ENCODE peak calls at places on chromosomes 13 and 19, in nine cellular contexts. D, B, L, R, E, T, V, C and X are unnamed samples.

GRCh38 chr19:389246-389934 is 19.6 kb downstream of the C2CD4C start:
- DNase-seq in R (no peak), T (no peak), C (no peak), L (peak; percentile 30), V (no peak), D (no peak), B (no peak), E (no peak), X (no peak)

GRCh38 chr13:52677823-52678222 is 25.2 kb downstream of the SUGT1 start:
- DNase-seq in R (no peak), L (no peak), D (no peak), B (peak; percentile 12), V (no peak), T (no peak), C (no peak), E (no peak), X (no peak)

GRCh38 chr13:41053384-41053826 is 7.9 kb upstream of the WBP4 start:
- DNase-seq in T (no peak), V (no peak), D (peak; percentile 49), C (peak; percentile 63), R (no peak), L (no peak), E (no peak), B (no peak), X (peak; percentile 69)

GRCh38 chr13:32947886-32948285 is 68.3 kb upstream of the KL start:
- DNase-seq in B (peak; percentile 69), D (no peak), L (no peak), C (no peak), E (no peak), V (no peak), T (no peak), R (no peak), X (no peak)

GRCh38 chr19:40503300-40503699 is 36.5 kb downstream of the SPTBN4 start:
- DNase-seq in L (no peak), E (no peak), T (no peak), C (no peak), D (no peak), V (no peak), R (no peak), B (peak; percentile 42), X (no peak)

GRCh38 chr19:49672131-49672919 is 4.7 kb upstream of the PRMT1 start:
- DNase-seq in D (peak; percentile 61), T (peak; percentile 82), B (peak; percentile 92), C (peak; percentile 66), L (peak; percentile 91), R (no peak), E (peak; percentile 74), V (peak; percentile 97), X (peak; percentile 66)

GRCh38 chr19:49135686-49136085 is 16.3 kb downstream of the PPFIA3 start:
- DNase-seq in B (no peak), D (no peak), R (no peak), L (no peak), V (no peak), T (no peak), C (no peak), E (no peak), X (no peak)

GRCh38 chr13:105464249-105464648 is 1071.2 kb downstream of the EFNB2 start:
- DNase-seq in R (no peak), L (no peak), B (no peak), D (no peak), C (no peak), E (no peak), T (no peak), V (no peak), X (no peak)

GRCh38 chr19:17743874-17744273 is 7.4 kb upstream of the FCHO1 start:
- DNase-seq in B (no peak), D (no peak), E (no peak), C (peak; percentile 61), R (no peak), T (no peak), L (no peak), V (no peak), X (no peak)

DNA sequence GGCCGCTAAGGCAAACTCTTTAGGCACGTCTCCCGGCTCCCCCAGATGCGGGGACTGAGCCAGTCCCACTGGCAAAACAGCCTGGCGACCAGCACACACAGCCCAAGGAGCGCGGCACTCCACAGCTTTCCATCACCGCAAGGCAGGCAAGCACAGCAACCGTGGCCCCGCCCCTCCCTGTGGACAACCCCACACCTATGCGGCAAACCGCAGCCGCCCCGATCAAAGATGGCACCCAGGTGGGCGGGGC is 1.9 kb downstream of the PEG3 start:
- DNase-seq in B (no peak), V (no peak), D (no peak), R (no peak), C (no peak), L (no peak), E (no peak), T (no peak), X (no peak)
- H3K4me3 ChIP-seq in B (peak overlapping the region; percentile 46), V (no peak overlapping the region), D (peak overlapping the region; percentile 34), R (peak overlapping the region; percentile 57), C (peak overlapping the region; percentile 17), L (no peak overlapping the region), E (peak overlapping the region; percentile 71), T (peak overlapping the region; percentile 60), X (peak overlapping the region; percentile 57)

GRCh38 chr13:43316997-43317396 is 293.6 kb downstream of the DNAJC15 start:
- DNase-seq in D (peak; percentile 23), B (peak; percentile 80), E (no peak), C (peak; percentile 68), T (no peak), L (no peak), R (no peak), V (no peak), X (peak; percentile 63)

GRCh38 chr13:43325636-43326035 is 302.2 kb downstream of the DNAJC15 start:
- DNase-seq in E (no peak), R (no peak), C (no peak), V (no peak), B (no peak), L (no peak), D (no peak), T (no peak), X (no peak)

DNA sequence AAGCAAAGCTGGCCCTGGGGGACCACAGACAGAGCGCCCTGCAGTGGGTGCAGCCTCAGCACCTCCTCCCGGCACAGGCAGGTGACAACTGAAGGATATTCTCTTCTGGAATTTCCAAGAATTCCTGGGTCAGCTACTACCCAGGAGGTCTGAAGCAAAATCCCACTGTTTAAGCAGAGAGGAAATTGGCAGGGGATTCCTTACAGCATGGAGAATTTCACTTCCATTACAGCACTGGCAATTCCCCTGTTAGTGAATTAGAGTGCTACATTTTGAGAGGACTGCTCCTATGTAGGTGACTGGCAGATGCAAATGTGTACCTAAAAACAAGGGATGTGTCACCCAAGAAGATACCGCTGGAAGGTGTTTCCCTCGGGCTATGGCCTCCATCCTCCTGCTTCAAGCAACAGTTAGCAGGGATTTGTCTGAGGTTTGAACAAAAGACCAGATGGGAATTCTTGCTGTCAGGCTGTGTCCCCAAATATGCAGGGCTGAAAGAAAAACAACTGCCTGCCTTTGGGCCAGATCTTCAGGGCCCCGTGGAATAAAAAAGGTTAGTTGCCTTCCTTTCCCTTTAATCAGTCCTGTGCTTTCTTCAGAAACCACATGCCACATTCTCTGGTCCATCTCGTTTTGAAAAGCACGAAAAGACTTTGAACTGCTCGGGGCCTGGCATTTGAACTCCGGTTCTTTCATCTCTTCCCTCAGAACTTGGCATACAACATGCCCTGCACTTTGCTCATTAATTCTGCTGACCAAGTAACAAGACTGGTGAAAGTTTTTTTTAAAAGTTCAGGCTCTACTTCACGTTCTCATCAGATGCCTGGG is 296.4 kb downstream of the DNAJC15 start:
- DNase-seq in R (no peak), E (no peak), V (no peak), L (no peak), T (no peak), B (no peak), C (no peak), D (no peak), X (no peak)
- TF ChIP-seq CTCF in R (no peak), E (no peak), V (no peak), L (no peak), T (no peak), B (no peak), C (no peak), D (no peak), X (no peak)

GRCh38 chr19:46015080-46015960 is 7.5 kb downstream of the PGLYRP1 start:
- DNase-seq in E (peak; percentile 45), V (peak; percentile 72), L (peak; percentile 77), B (peak; percentile 93), D (no peak), R (peak; percentile 16), C (peak; percentile 17), T (no peak), X (no peak)

GRCh38 chr19:46015961-46016425 is 6.9 kb downstream of the PGLYRP1 start:
- DNase-seq in E (no peak), D (no peak), C (no peak), L (peak; percentile 28), B (peak; percentile 61), R (no peak), V (no peak), T (no peak), X (no peak)

GRCh38 chr19:46017095-46017429 is 5.8 kb downstream of the PGLYRP1 start:
- DNase-seq in L (no peak), E (no peak), C (no peak), V (no peak), R (no peak), D (no peak), B (no peak), T (no peak), X (no peak)

GRCh38 chr19:46017874-46018675 is 4.8 kb downstream of the PGLYRP1 start:
- DNase-seq in C (no peak), E (no peak), T (no peak), R (no peak), V (no peak), B (no peak), D (no peak), L (no peak), X (no peak)

DNA sequence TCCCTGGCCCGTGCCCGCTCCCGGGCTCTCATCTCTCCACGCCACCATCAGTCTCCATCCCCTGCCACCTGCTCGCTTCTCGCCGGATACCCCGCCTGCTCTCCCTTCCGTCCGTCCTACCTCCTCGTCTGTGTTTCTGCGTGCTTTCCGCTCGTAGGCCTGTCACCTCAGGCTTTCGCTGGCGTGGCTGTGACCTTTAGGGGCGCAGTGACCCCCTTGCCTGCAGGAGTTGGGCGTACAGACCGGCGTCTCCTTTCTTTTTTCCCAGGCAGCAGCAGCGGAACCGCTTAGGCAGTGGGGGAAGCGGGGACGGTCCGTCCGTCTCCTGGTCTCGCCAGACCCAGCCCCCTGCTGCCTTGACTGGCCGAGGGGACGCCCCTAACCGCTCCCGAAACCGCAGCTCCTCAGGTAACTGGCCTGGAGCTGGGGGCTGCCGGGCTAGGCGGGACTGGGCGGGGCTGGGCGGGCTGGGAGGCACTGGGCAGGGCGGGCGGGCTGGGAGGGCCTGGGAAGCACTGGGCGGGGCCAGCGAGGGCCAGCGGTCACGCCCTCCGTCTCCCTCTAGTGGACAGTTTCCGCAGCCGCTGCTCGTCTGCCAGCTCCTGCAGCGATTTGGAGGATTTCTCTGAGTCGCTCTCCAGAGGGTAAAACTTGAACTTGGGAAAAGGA is 6.3 kb downstream of the PGLYRP1 start:
- DNase-seq in B (peak; percentile 94), C (peak; percentile 68), D (peak; percentile 62), R (no peak), E (peak; percentile 83), L (peak; percentile 92), V (peak; percentile 84), T (peak; percentile 87), X (peak; percentile 67)
- H3K27ac ChIP-seq in B (no peak overlapping the region), C (no peak overlapping the region), D (peak overlapping the region; percentile 74), R (peak overlapping the region; percentile 37), E (no peak overlapping the region), L (no peak overlapping the region), V (peak overlapping the region; percentile 54), T (peak overlapping the region; percentile 54), X (no peak overlapping the region)

DNA sequence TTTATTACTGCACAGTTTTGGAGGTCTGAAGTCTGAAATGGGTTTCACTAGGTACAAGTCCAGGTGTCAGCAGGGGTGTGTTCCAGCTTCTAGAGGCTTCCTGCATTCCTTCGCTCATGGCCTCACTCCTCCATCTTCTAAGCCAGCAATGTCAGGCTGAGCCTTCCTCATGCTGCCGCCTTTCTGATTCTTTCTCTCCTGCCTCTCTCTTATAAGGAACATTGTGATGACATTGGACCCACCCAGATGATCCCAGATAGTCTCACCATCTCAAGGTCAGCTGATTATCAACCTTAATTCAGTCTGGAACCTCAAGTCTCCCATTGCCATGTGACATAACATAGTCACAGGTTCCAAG is 84.7 kb downstream of the LRRC63 start:
- DNase-seq in E (no peak), R (no peak), T (no peak), C (no peak), D (no peak), V (no peak), B (no peak), L (no peak), X (no peak)
- H3K4me3 ChIP-seq in E (no peak overlapping the region), R (no peak overlapping the region), T (no peak overlapping the region), C (no peak overlapping the region), D (no peak overlapping the region), V (no peak overlapping the region), B (no peak overlapping the region), L (no peak overlapping the region), X (no peak overlapping the region)